ENCODE peak calls at places on chromosomes 1 and 21, in seven cellular contexts. V is keratinocyte, R is body of pancreas, K is mammary epithelial cell, Y is transverse colon, M is GM12865, N is A673. S is an unnamed sample.
A peak's percentile ranks its signal among the peaks of the same experiment; 100 is the strongest.

GRCh38 chr1:93638981-93639380 is 42.7 kb downstream of the BCAR3 start:
- DNase-seq in V (no peak), R (no peak), K (no peak), Y (no peak), M (no peak), N (no peak), S (no peak)

GRCh38 chr21:33987461-33987860 is 71.9 kb upstream of the ATP5PO start:
- DNase-seq in V (no peak), R (no peak), K (no peak), Y (no peak), M (no peak), N (no peak), S (no peak)

GRCh38 chr1:220043646-220044045 is 2.7 kb downstream of the EPRS1 start:
- DNase-seq in V (no peak), R (no peak), K (no peak), Y (no peak), M (no peak), N (no peak), S (no peak)

GRCh38 chr1:174204697-174205308 is 45.5 kb downstream of the RABGAP1L start:
- DNase-seq in V (no peak), R (no peak), K (no peak), Y (no peak), M (peak; percentile 75), N (no peak), S (no peak)

GRCh38 chr1:230728710-230729392 is 14.9 kb upstream of the AGT start:
- DNase-seq in V (no peak), R (peak; percentile 61), K (no peak), Y (peak; percentile 55), M (no peak), N (no peak), S (no peak)

GRCh38 chr1:39525366-39526165 is 34.1 kb downstream of the BMP8A start:
- DNase-seq in V (no peak), R (no peak), K (no peak), Y (peak; percentile 68), M (peak; percentile 94), N (no peak), S (no peak)

GRCh38 chr1:217747156-217747769 is 116.1 kb downstream of the SPATA17 start:
- DNase-seq in V (peak; percentile 5), R (no peak), K (peak; percentile 14), Y (no peak), M (peak; percentile 22), N (peak; percentile 46), S (no peak)

GRCh38 chr1:29650041-29650400 is 413.7 kb downstream of the PTPRU start:
- DNase-seq in V (no peak), R (no peak), K (no peak), Y (no peak), M (no peak), N (no peak), S (no peak)

GRCh38 chr1:117959364-117959763 is 29.8 kb downstream of the WDR3 start:
- DNase-seq in V (no peak), R (no peak), K (no peak), Y (no peak), M (no peak), N (no peak), S (no peak)

GRCh38 chr1:240280560-240281322 is 189.1 kb downstream of the FMN2 start:
- DNase-seq in V (no peak), R (no peak), K (no peak), Y (peak; percentile 19), M (no peak), N (no peak), S (no peak)

GRCh38 chr1:153627797-153628626 is at the start of gene S100A1:
- DNase-seq in V (no peak), R (peak; percentile 43), K (no peak), Y (no peak), M (no peak), N (no peak), S (no peak)

GRCh38 chr1:153626477-153626928 is 802 bp downstream of the S100A13 start:
- DNase-seq in V (no peak), R (no peak), K (no peak), Y (no peak), M (no peak), N (no peak), S (no peak)

GRCh38 chr1:153628638-153629342 is 556 bp downstream of the S100A1 start:
- DNase-seq in V (no peak), R (no peak), K (no peak), Y (no peak), M (no peak), N (no peak), S (no peak)

GRCh38 chr1:153624965-153625611 is 2.2 kb downstream of the S100A13 start:
- DNase-seq in V (no peak), R (no peak), K (no peak), Y (no peak), M (no peak), N (no peak), S (no peak)

GRCh38 chr1:153626929-153627796 is at the start of gene S100A13:
- DNase-seq in V (no peak), R (peak; percentile 85), K (peak; percentile 93), Y (peak; percentile 71), M (no peak), N (peak; percentile 81), S (peak; percentile 70)
- TF ChIP-seq CTCF in V (peak; percentile 76), R (peak; percentile 64), K (peak; percentile 65), Y (peak; percentile 89), M (peak; percentile 44), N (peak; percentile 72), S (peak; percentile 84)

DNA sequence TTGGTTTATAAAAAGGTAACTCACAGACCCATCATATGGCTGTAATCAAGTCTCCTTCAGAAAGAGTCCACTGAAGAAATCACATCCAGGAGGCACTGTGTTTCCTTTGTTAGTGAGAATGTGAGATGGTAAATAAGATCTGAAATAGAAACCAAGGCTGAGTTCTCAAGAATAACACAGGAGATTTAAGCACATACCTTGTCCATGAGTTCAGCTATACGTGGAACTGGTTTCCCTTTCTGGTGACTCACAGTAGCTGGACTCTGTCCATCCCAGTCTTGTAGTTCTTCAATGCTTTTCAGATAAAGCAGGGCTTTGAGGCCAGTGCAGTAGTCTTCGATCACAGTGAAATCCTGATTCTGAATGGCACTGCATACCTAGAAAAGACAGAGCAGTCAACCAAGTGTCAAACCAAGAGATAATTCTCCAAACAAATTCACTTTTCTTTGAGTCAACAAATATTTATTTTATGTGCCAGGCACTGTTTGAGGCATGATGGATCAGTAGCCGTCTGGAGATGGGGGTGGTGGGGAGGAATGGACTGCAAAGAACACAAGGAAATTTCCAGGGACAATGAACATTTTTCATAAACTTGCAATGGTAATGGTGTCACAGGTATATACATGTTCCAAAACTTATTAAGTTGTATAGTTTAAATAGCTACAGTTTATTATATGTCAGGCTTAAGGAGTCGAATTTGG is 471.4 kb downstream of the PTBP2 start:
- DNase-seq in V (peak; percentile 19), R (peak; percentile 5), K (peak; percentile 92), Y (no peak), M (peak; percentile 3), N (no peak), S (peak; percentile 92)
- TF ChIP-seq CTCF in V (no peak), R (no peak), K (peak; percentile 11), Y (no peak), M (no peak), N (no peak), S (no peak)

GRCh38 chr1:31706384-31707058 is 2.7 kb upstream of the COL16A1 start:
- DNase-seq in V (no peak), R (no peak), K (no peak), Y (no peak), M (no peak), N (no peak), S (no peak)

GRCh38 chr1:31708324-31708723 is 4.5 kb upstream of the COL16A1 start:
- DNase-seq in V (no peak), R (no peak), K (no peak), Y (no peak), M (no peak), N (no peak), S (no peak)

GRCh38 chr1:31705080-31705866 is 1.5 kb upstream of the COL16A1 start:
- DNase-seq in V (peak; percentile 25), R (peak; percentile 48), K (peak; percentile 63), Y (peak; percentile 64), M (peak; percentile 70), N (peak; percentile 88), S (no peak)

GRCh38 chr1:31709060-31709459 is 5.2 kb upstream of the COL16A1 start:
- DNase-seq in V (no peak), R (no peak), K (no peak), Y (no peak), M (no peak), N (no peak), S (no peak)

DNA sequence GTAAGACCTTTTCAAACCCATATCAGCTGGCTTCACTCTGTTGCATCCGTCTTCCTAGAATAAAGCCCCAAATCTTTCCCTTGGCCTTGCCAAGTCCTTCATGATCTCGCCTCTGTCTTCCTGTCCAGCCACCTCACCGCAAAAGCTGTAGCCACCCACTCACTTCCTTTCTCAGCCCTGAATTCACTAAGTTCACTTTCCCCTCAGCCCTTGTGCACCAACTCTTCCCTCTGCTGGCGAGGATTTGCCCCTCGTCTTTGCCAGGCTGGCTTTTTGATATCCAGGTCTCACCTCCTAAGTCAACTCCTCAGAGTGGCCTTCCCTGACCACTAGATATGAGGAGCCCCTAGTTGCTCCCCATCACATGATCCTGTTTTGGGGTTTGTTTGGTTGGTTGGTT is 3.9 kb upstream of the COL16A1 start:
- DNase-seq in V (no peak), R (no peak), K (peak; percentile 61), Y (no peak), M (peak; percentile 66), N (peak; percentile 52), S (no peak)
- TF ChIP-seq CTCF in V (no peak), R (no peak), K (peak; percentile 21), Y (no peak), M (peak; percentile 23), N (peak; percentile 37), S (peak; percentile 30)

DNA sequence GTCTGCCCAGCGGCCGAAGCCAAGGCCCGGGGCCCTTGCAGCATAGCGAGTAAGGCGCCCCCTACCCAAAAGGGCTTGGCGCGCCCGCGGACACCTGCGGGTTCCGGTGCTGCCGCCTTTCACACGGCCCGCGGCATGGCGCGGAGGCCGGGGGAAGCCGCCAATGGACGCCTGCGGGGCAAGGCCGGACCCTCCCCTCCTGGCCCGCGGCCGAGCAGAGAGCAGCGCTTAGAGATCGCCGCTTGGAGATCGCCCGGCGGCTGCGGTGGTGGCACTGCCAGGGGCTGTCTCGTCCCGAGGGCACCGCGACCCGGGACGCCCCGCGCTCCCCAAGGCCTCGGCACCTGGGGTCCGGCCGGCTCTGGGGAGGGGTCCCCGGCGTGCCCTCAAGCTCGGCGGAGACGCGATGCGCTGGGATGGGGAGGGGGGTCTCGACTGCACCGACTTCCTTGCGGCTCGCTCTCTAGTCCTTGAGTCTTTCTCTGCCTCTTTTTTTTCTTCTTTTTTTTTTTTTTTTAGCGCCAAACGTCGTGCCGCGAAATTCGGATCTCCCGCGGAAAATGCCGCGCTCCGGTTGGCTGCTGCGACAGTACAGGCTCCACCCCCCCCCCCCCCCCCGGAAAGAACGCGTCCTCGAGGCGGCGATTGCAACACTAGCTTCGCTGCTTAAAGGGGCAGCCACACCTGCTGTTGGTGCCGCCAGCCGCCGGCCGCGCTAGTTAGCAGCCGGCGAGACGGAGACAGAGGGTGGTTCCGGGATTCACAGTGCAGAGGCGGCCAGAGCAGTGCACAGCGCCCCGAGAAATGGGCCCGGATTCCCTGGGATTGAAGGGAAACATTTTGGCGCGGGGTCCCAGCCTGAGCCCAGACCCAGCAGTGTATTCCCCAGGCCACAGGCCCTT is at the start of gene E2F2:
- DNase-seq in V (no peak), R (peak; percentile 91), K (peak; percentile 84), Y (peak; percentile 91), M (peak; percentile 95), N (peak; percentile 95), S (no peak)
- TF ChIP-seq CTCF in V (peak; percentile 43), R (no peak), K (no peak), Y (no peak), M (peak; percentile 6), N (peak; percentile 30), S (peak; percentile 34)